ENCODE peak calls at places on chromosome 16, in eight cellular contexts. Z, Y, R, J, N, M, G and O are unnamed samples.

GRCh38 chr16:16992986-16993783 is 477.6 kb downstream of the XYLT1 start:
- DNase-seq in J (no peak), Y (no peak), M (no peak), N (peak), G (no peak), Z (no peak), R (no peak), O (no peak)

GRCh38 chr16:67170168-67170947 is at the start of gene NOL3:
- DNase-seq in Y (peak), Z (peak), G (peak), N (peak), M (peak), J (peak), R (no peak), O (no peak)

GRCh38 chr16:543301-544164 is 16.0 kb downstream of the CAPN15 start:
- DNase-seq in Z (no peak), J (no peak), R (no peak), M (no peak), N (no peak), G (no peak), Y (no peak), O (no peak)

GRCh38 chr16:66228791-66229190 is 137.7 kb upstream of the CDH5 start:
- DNase-seq in N (no peak), J (peak), R (no peak), Y (no peak), M (no peak), Z (no peak), G (no peak), O (no peak)

GRCh38 chr16:70740919-70741778 is 55.3 kb upstream of the MTSS2 start:
- DNase-seq in J (peak), G (no peak), Y (no peak), R (no peak), M (no peak), Z (no peak), N (no peak), O (no peak)

GRCh38 chr16:10078541-10078949 is 103.7 kb downstream of the GRIN2A start:
- DNase-seq in Y (no peak), N (no peak), G (no peak), R (no peak), J (no peak), M (no peak), Z (no peak), O (no peak)

GRCh38 chr16:85114909-85115567 is 2.8 kb upstream of the CIBAR2 start:
- DNase-seq in Y (peak), Z (peak), J (peak), N (peak), G (peak), M (peak), R (peak), O (peak)

GRCh38 chr16:86996081-86996480 is 321.1 kb downstream of the C16orf95 start:
- DNase-seq in N (no peak), M (no peak), Y (no peak), Z (no peak), R (no peak), G (no peak), J (no peak), O (no peak)

GRCh38 chr16:88301431-88301830 is 81.3 kb upstream of the ZNF469 start:
- DNase-seq in Y (no peak), Z (no peak), J (no peak), R (no peak), N (no peak), M (no peak), G (no peak), O (no peak)

GRCh38 chr16:50332599-50332998 is 36.2 kb downstream of the BRD7 start:
- DNase-seq in Y (no peak), Z (no peak), N (no peak), M (no peak), J (no peak), R (no peak), G (no peak), O (no peak)